ENCODE peak calls at places on chromosomes 7 and 10, in eight cellular contexts. D is heart right ventricle; H is nephron progenitor cell; B is posterior cingulate gyrus; W is cardiac fibroblast; F is PC-9; L is amygdala; S is activated naive CD4-positive, alpha-beta T cell treated with Interleukin-2 at 50 U/mL for 16 hours. V is an unnamed sample.

GRCh38 chr7:80334908-80335307 is 177.0 kb downstream of the GNAT3 start:
- DNase-seq in D (no peak), H (no peak), B (no peak), W (no peak), F (no peak), L (no peak), S (no peak), V (no peak)

GRCh38 chr10:114525368-114525949 is 121.2 kb upstream of the AFAP1L2 start:
- DNase-seq in D (no peak), H (no peak), B (no peak), W (no peak), F (no peak), L (no peak), S (no peak), V (no peak)

GRCh38 chr10:71438761-71439160 is 42.0 kb downstream of the CDH23 start:
- DNase-seq in D (no peak), H (no peak), B (peak), W (no peak), F (no peak), L (no peak), S (no peak), V (no peak)

GRCh38 chr7:149833495-149834130 is 4.6 kb upstream of the ZNF862 start:
- DNase-seq in D (no peak), H (no peak), B (no peak), W (no peak), F (no peak), L (no peak), S (no peak), V (no peak)

GRCh38 chr7:30605832-30606231 is 11.2 kb downstream of the GARS1 start:
- DNase-seq in D (no peak), H (no peak), B (no peak), W (no peak), F (no peak), L (no peak), S (no peak), V (no peak)

GRCh38 chr10:119428789-119429188 is 113.7 kb downstream of the RGS10 start:
- DNase-seq in D (no peak), H (peak), B (no peak), W (no peak), F (no peak), L (no peak), S (no peak), V (no peak)

GRCh38 chr7:88191911-88192310 is 27.9 kb downstream of the SRI start:
- DNase-seq in D (no peak), H (no peak), B (no peak), W (no peak), F (no peak), L (no peak), S (no peak), V (no peak)

GRCh38 chr10:33214174-33214573 is 120.3 kb downstream of the NRP1 start:
- DNase-seq in D (no peak), H (no peak), B (no peak), W (peak), F (no peak), L (no peak), S (no peak), V (no peak)

GRCh38 chr10:27485986-27486385 is 18.1 kb upstream of the RAB18 start:
- DNase-seq in D (no peak), H (no peak), B (no peak), W (no peak), F (no peak), L (no peak), S (no peak), V (no peak)

V was measured in tibial artery.